ENCODE peak calls at places on chromosomes 6 and 20, in eight cellular contexts. M, S, D, F, W, A, G and N are unnamed samples.
A peak's percentile ranks its signal among the peaks of the same experiment; 100 is the strongest.

GRCh38 chr6:167782698-167783517 is 43.8 kb upstream of the AFDN start:
- DNase-seq in M (no peak), S (no peak), D (no peak), F (no peak), W (no peak), A (no peak), G (no peak), N (no peak)

GRCh38 chr20:35329435-35330139 is 37.4 kb upstream of the FAM83C start:
- DNase-seq in M (no peak), S (peak; percentile 27), D (no peak), F (no peak), W (no peak), A (peak; percentile 54), G (peak; percentile 27), N (no peak)

GRCh38 chr6:24234043-24234442 is 108.0 kb downstream of the NRSN1 start:
- DNase-seq in M (no peak), S (no peak), D (no peak), F (no peak), W (no peak), A (no peak), G (no peak), N (no peak)

GRCh38 chr6:54441020-54441419 is 132.8 kb downstream of the TINAG start:
- DNase-seq in M (no peak), S (no peak), D (no peak), F (no peak), W (no peak), A (no peak), G (no peak), N (no peak)

GRCh38 chr6:42923656-42924055 is 5.6 kb upstream of the CNPY3 start:
- DNase-seq in M (no peak), S (no peak), D (no peak), F (no peak), W (no peak), A (no peak), G (no peak), N (no peak)

GRCh38 chr6:154921482-154921881 is 73.6 kb upstream of the TIAM2 start:
- DNase-seq in M (no peak), S (no peak), D (no peak), F (no peak), W (no peak), A (no peak), G (no peak), N (no peak)

GRCh38 chr6:111087106-111087835 is at the start of gene SLC16A10:
- DNase-seq in M (peak; percentile 80), S (peak; percentile 66), D (peak; percentile 34), F (no peak), W (peak; percentile 62), A (peak; percentile 68), G (peak; percentile 92), N (peak; percentile 71)

GRCh38 chr6:80226156-80226555 is 119.7 kb downstream of the BCKDHB start:
- DNase-seq in M (no peak), S (no peak), D (no peak), F (no peak), W (no peak), A (no peak), G (no peak), N (no peak)

GRCh38 chr6:84432616-84433015 is 205.2 kb upstream of the CEP162 start:
- DNase-seq in M (no peak), S (no peak), D (no peak), F (no peak), W (no peak), A (no peak), G (no peak), N (no peak)

GRCh38 chr6:18034798-18035202 is 47.4 kb upstream of the KIF13A start:
- DNase-seq in M (no peak), S (no peak), D (no peak), F (no peak), W (no peak), A (no peak), G (peak; percentile 20), N (no peak)